ENCODE peak calls at places on chromosomes 12 and 14, in seven cellular contexts. B is GM04503; S is kidney tubule cell; C is NB4; R is ascending aorta; Q is stimulated activated CD4-positive, alpha-beta T cell treated with anti-CD3 and anti-CD28 coated beads, Interleukin-1b, Interleukin-23, amount 100 ng/mL, for 24 hours; G is activated naive CD4-positive, alpha-beta T cell treated with anti-CD3 and anti-CD28 coated beads for 36 hours. I is an unnamed sample.

GRCh38 chr12:72349491-72349890 is 77.3 kb downstream of the TRHDE start:
- DNase-seq in B (no peak), S (no peak), C (no peak), R (no peak), Q (no peak), G (no peak), I (no peak)

GRCh38 chr14:61323970-61324369 is 2.6 kb downstream of the PRKCH start:
- DNase-seq in B (no peak), S (no peak), C (no peak), R (no peak), Q (no peak), G (no peak), I (no peak)

GRCh38 chr12:58588771-58589170 is 331.5 kb downstream of the LRIG3 start:
- DNase-seq in B (no peak), S (no peak), C (no peak), R (no peak), Q (no peak), G (no peak), I (no peak)

GRCh38 chr12:13126494-13126893 is 23.0 kb upstream of the GSG1 start:
- DNase-seq in B (no peak), S (no peak), C (no peak), R (no peak), Q (no peak), G (no peak), I (no peak)

GRCh38 chr12:108916336-108916735 is 36.4 kb downstream of the DAO start:
- DNase-seq in B (no peak), S (no peak), C (no peak), R (no peak), Q (no peak), G (no peak), I (no peak)

GRCh38 chr14:61570188-61570960 is 124.9 kb upstream of the HIF1A start:
- DNase-seq in B (no peak), S (peak), C (peak), R (peak), Q (no peak), G (no peak), I (no peak)

GRCh38 chr12:43835656-43836454 is at the start of gene TMEM117:
- DNase-seq in B (peak), S (peak), C (peak), R (peak), Q (peak), G (peak), I (peak)

GRCh38 chr12:29726321-29726692 is 57.4 kb downstream of the TMTC1 start:
- DNase-seq in B (no peak), S (no peak), C (no peak), R (no peak), Q (no peak), G (no peak), I (no peak)

GRCh38 chr14:95522116-95522515 is 5.7 kb upstream of the SYNE3 start:
- DNase-seq in B (no peak), S (no peak), C (no peak), R (no peak), Q (no peak), G (no peak), I (no peak)

GRCh38 chr14:89139404-89140247 is 277.4 kb downstream of the FOXN3 start:
- DNase-seq in B (no peak), S (no peak), C (no peak), R (no peak), Q (no peak), G (no peak), I (no peak)

GRCh38 chr14:23930742-23931141 is 22.8 kb upstream of the DHRS4 start:
- DNase-seq in B (peak), S (peak), C (no peak), R (peak), Q (no peak), G (no peak), I (no peak)

GRCh38 chr14:99129211-99129696 is 142.7 kb downstream of the BCL11B start:
- DNase-seq in B (no peak), S (no peak), C (peak), R (no peak), Q (no peak), G (no peak), I (no peak)

GRCh38 chr12:57128519-57129247 is 400 bp downstream of the LRP1 start:
- DNase-seq in B (no peak), S (no peak), C (no peak), R (no peak), Q (no peak), G (no peak), I (peak)

GRCh38 chr12:88579941-88580871 is at the start of gene KITLG:
- DNase-seq in B (peak), S (peak), C (peak), R (peak), Q (peak), G (peak), I (peak)

GRCh38 chr12:62866451-62867082 is 68.4 kb downstream of the PPM1H start:
- DNase-seq in B (peak), S (peak), C (no peak), R (no peak), Q (no peak), G (no peak), I (no peak)

GRCh38 chr12:98750511-98750910 is 105.4 kb downstream of the APAF1 start:
- DNase-seq in B (no peak), S (no peak), C (no peak), R (no peak), Q (no peak), G (no peak), I (no peak)

GRCh38 chr12:120007272-120007671 is 18.2 kb downstream of the BICDL1 start:
- DNase-seq in B (no peak), S (peak), C (peak), R (no peak), Q (peak), G (peak), I (peak)

GRCh38 chr12:64092507-64092906 is 129.6 kb downstream of the KICS2 start:
- DNase-seq in B (no peak), S (no peak), C (no peak), R (no peak), Q (no peak), G (no peak), I (no peak)

GRCh38 chr14:65042731-65043372 is 56.2 kb downstream of the FNTB start:
- DNase-seq in B (no peak), S (no peak), C (peak), R (no peak), Q (no peak), G (no peak), I (no peak)

GRCh38 chr14:99266181-99267178 is 5.5 kb downstream of the BCL11B start:
- DNase-seq in B (peak), S (peak), C (peak), R (peak), Q (peak), G (peak), I (peak)

GRCh38 chr14:65224799-65225198 is 122.5 kb upstream of the MAX start:
- DNase-seq in B (no peak), S (peak), C (peak), R (no peak), Q (no peak), G (peak), I (no peak)

GRCh38 chr12:42372154-42372791 is 46.3 kb downstream of the PPHLN1 start:
- DNase-seq in B (no peak), S (peak), C (peak), R (no peak), Q (no peak), G (peak), I (no peak)

GRCh38 chr14:102541771-102542170 is 32.2 kb upstream of the ANKRD9 start:
- DNase-seq in B (no peak), S (no peak), C (no peak), R (no peak), Q (no peak), G (no peak), I (no peak)

GRCh38 chr12:53505086-53505485 is 2.2 kb downstream of the NPFF start:
- DNase-seq in B (no peak), S (no peak), C (no peak), R (peak), Q (no peak), G (peak), I (no peak)

GRCh38 chr14:23299558-23299957 is 3.1 kb downstream of the PPP1R3E start:
- DNase-seq in B (no peak), S (peak), C (peak), R (no peak), Q (no peak), G (peak), I (no peak)